ENCODE peak calls at places on chromosomes 5 and 9, in ten cellular contexts. One of them, this sample, is unnamed.

GRCh38 chr5:34657550-34657921 is 1.4 kb downstream of the RAI14 start:
- DNase-seq in astrocyte: peak; percentile 48
- DNase-seq in HL-60: no peak
- DNase-seq in right lobe of liver: no peak
- DNase-seq in testis: peak; percentile 33
- DNase-seq in astrocyte of the cerebellum: no peak
- DNase-seq in endothelial cell: peak; percentile 59
- DNase-seq in K562: no peak
- DNase-seq in sigmoid colon: peak; percentile 68
- DNase-seq in fibroblast of lung: peak; percentile 54
- DNase-seq in this sample: peak; percentile 22

GRCh38 chr5:132483661-132484385 is 6.8 kb downstream of the IRF1 start:
- DNase-seq in astrocyte: no peak
- DNase-seq in HL-60: no peak
- DNase-seq in right lobe of liver: peak; percentile 40
- DNase-seq in testis: no peak
- DNase-seq in astrocyte of the cerebellum: no peak
- DNase-seq in endothelial cell: no peak
- DNase-seq in K562: no peak
- DNase-seq in sigmoid colon: peak; percentile 57
- DNase-seq in fibroblast of lung: no peak
- DNase-seq in this sample: no peak

GRCh38 chr9:107279084-107279483 is 4.0 kb upstream of the RAD23B start:
- DNase-seq in astrocyte: no peak
- DNase-seq in HL-60: peak; percentile 48
- DNase-seq in right lobe of liver: no peak
- DNase-seq in testis: no peak
- DNase-seq in astrocyte of the cerebellum: no peak
- DNase-seq in endothelial cell: no peak
- DNase-seq in K562: no peak
- DNase-seq in sigmoid colon: no peak
- DNase-seq in fibroblast of lung: no peak
- DNase-seq in this sample: no peak

GRCh38 chr5:125559296-125559695 is 812.9 kb upstream of the ZNF608 start:
- DNase-seq in astrocyte: peak; percentile 100
- DNase-seq in HL-60: no peak
- DNase-seq in right lobe of liver: no peak
- DNase-seq in testis: no peak
- DNase-seq in astrocyte of the cerebellum: peak; percentile 87
- DNase-seq in endothelial cell: no peak
- DNase-seq in K562: no peak
- DNase-seq in sigmoid colon: no peak
- DNase-seq in fibroblast of lung: peak; percentile 98
- DNase-seq in this sample: no peak

GRCh38 chr5:11172484-11172883 is 411.4 kb upstream of the DAP start:
- DNase-seq in astrocyte: no peak
- DNase-seq in HL-60: no peak
- DNase-seq in right lobe of liver: no peak
- DNase-seq in testis: no peak
- DNase-seq in astrocyte of the cerebellum: no peak
- DNase-seq in endothelial cell: no peak
- DNase-seq in K562: no peak
- DNase-seq in sigmoid colon: no peak
- DNase-seq in fibroblast of lung: no peak
- DNase-seq in this sample: no peak

GRCh38 chr5:124952079-124952478 is 205.6 kb upstream of the ZNF608 start:
- DNase-seq in astrocyte: no peak
- DNase-seq in HL-60: no peak
- DNase-seq in right lobe of liver: no peak
- DNase-seq in testis: no peak
- DNase-seq in astrocyte of the cerebellum: no peak
- DNase-seq in endothelial cell: no peak
- DNase-seq in K562: no peak
- DNase-seq in sigmoid colon: no peak
- DNase-seq in fibroblast of lung: peak; percentile 41
- DNase-seq in this sample: no peak

GRCh38 chr5:163309850-163310365 is 127.5 kb upstream of the CCNG1 start:
- DNase-seq in astrocyte: no peak
- DNase-seq in HL-60: peak; percentile 49
- DNase-seq in right lobe of liver: no peak
- DNase-seq in testis: no peak
- DNase-seq in astrocyte of the cerebellum: no peak
- DNase-seq in endothelial cell: no peak
- DNase-seq in K562: no peak
- DNase-seq in sigmoid colon: no peak
- DNase-seq in fibroblast of lung: no peak
- DNase-seq in this sample: no peak

GRCh38 chr5:139068494-139069152 is 129.5 kb downstream of the SIL1 start:
- DNase-seq in astrocyte: no peak
- DNase-seq in HL-60: no peak
- DNase-seq in right lobe of liver: no peak
- DNase-seq in testis: no peak
- DNase-seq in astrocyte of the cerebellum: no peak
- DNase-seq in endothelial cell: no peak
- DNase-seq in K562: no peak
- DNase-seq in sigmoid colon: no peak
- DNase-seq in fibroblast of lung: no peak
- DNase-seq in this sample: no peak

GRCh38 chr9:135474915-135475314 is 4.7 kb upstream of the PPP1R26 start:
- DNase-seq in astrocyte: no peak
- DNase-seq in HL-60: no peak
- DNase-seq in right lobe of liver: no peak
- DNase-seq in testis: peak; percentile 43
- DNase-seq in astrocyte of the cerebellum: no peak
- DNase-seq in endothelial cell: peak; percentile 67
- DNase-seq in K562: peak; percentile 72
- DNase-seq in sigmoid colon: no peak
- DNase-seq in fibroblast of lung: peak; percentile 4
- DNase-seq in this sample: peak; percentile 65

GRCh38 chr5:73215891-73216610 is 43.1 kb downstream of the TMEM174 start:
- DNase-seq in astrocyte: peak; percentile 70
- DNase-seq in HL-60: peak; percentile 33
- DNase-seq in right lobe of liver: peak; percentile 81
- DNase-seq in testis: peak; percentile 83
- DNase-seq in astrocyte of the cerebellum: no peak
- DNase-seq in endothelial cell: peak; percentile 84
- DNase-seq in K562: peak; percentile 85
- DNase-seq in sigmoid colon: peak; percentile 83
- DNase-seq in fibroblast of lung: peak; percentile 77
- DNase-seq in this sample: peak; percentile 82

GRCh38 chr5:77319140-77319539 is 108.7 kb downstream of the PDE8B start:
- DNase-seq in astrocyte: no peak
- DNase-seq in HL-60: no peak
- DNase-seq in right lobe of liver: no peak
- DNase-seq in testis: no peak
- DNase-seq in astrocyte of the cerebellum: no peak
- DNase-seq in endothelial cell: no peak
- DNase-seq in K562: no peak
- DNase-seq in sigmoid colon: no peak
- DNase-seq in fibroblast of lung: peak; percentile 5
- DNase-seq in this sample: no peak

GRCh38 chr5:116442095-116442534 is 132.5 kb downstream of the SEMA6A start:
- DNase-seq in astrocyte: peak; percentile 58
- DNase-seq in HL-60: no peak
- DNase-seq in right lobe of liver: peak; percentile 82
- DNase-seq in testis: no peak
- DNase-seq in astrocyte of the cerebellum: peak; percentile 48
- DNase-seq in endothelial cell: no peak
- DNase-seq in K562: no peak
- DNase-seq in sigmoid colon: no peak
- DNase-seq in fibroblast of lung: peak; percentile 37
- DNase-seq in this sample: no peak

GRCh38 chr9:76044420-76044819 is 153.9 kb downstream of the PCSK5 start:
- DNase-seq in astrocyte: peak; percentile 74
- DNase-seq in HL-60: no peak
- DNase-seq in right lobe of liver: no peak
- DNase-seq in testis: no peak
- DNase-seq in astrocyte of the cerebellum: peak; percentile 2
- DNase-seq in endothelial cell: no peak
- DNase-seq in K562: no peak
- DNase-seq in sigmoid colon: no peak
- DNase-seq in fibroblast of lung: peak; percentile 30
- DNase-seq in this sample: no peak

GRCh38 chr5:130724658-130725057 is 440.4 kb downstream of the HINT1 start:
- DNase-seq in astrocyte: no peak
- DNase-seq in HL-60: no peak
- DNase-seq in right lobe of liver: no peak
- DNase-seq in testis: no peak
- DNase-seq in astrocyte of the cerebellum: no peak
- DNase-seq in endothelial cell: no peak
- DNase-seq in K562: no peak
- DNase-seq in sigmoid colon: no peak
- DNase-seq in fibroblast of lung: no peak
- DNase-seq in this sample: no peak
- TF ChIP-seq CTCF in astrocyte: no peak
- TF ChIP-seq CTCF in HL-60: no peak
- TF ChIP-seq CTCF in right lobe of liver: no peak
- TF ChIP-seq CTCF in testis: no peak
- TF ChIP-seq CTCF in astrocyte of the cerebellum: no peak
- TF ChIP-seq CTCF in endothelial cell: no peak
- TF ChIP-seq CTCF in K562: no peak
- TF ChIP-seq CTCF in sigmoid colon: no peak
- TF ChIP-seq CTCF in fibroblast of lung: no peak
- TF ChIP-seq CTCF in this sample: no peak

GRCh38 chr9:124840300-124840833 is 12.9 kb upstream of the WDR38 start:
- DNase-seq in astrocyte: no peak
- DNase-seq in HL-60: no peak
- DNase-seq in right lobe of liver: no peak
- DNase-seq in testis: peak; percentile 72
- DNase-seq in astrocyte of the cerebellum: no peak
- DNase-seq in endothelial cell: peak; percentile 47
- DNase-seq in K562: peak; percentile 61
- DNase-seq in sigmoid colon: no peak
- DNase-seq in fibroblast of lung: no peak
- DNase-seq in this sample: no peak
- TF ChIP-seq CTCF in astrocyte: peak; percentile 36
- TF ChIP-seq CTCF in HL-60: no peak
- TF ChIP-seq CTCF in right lobe of liver: no peak
- TF ChIP-seq CTCF in testis: peak; percentile 35
- TF ChIP-seq CTCF in astrocyte of the cerebellum: peak; percentile 41
- TF ChIP-seq CTCF in endothelial cell: peak; percentile 51
- TF ChIP-seq CTCF in K562: peak; percentile 77
- TF ChIP-seq CTCF in sigmoid colon: no peak
- TF ChIP-seq CTCF in fibroblast of lung: no peak
- TF ChIP-seq CTCF in this sample: peak; percentile 50

GRCh38 chr5:5885782-5886181 is 463.3 kb downstream of the ICE1 start:
- DNase-seq in astrocyte: no peak
- DNase-seq in HL-60: no peak
- DNase-seq in right lobe of liver: no peak
- DNase-seq in testis: no peak
- DNase-seq in astrocyte of the cerebellum: no peak
- DNase-seq in endothelial cell: no peak
- DNase-seq in K562: no peak
- DNase-seq in sigmoid colon: no peak
- DNase-seq in fibroblast of lung: no peak
- DNase-seq in this sample: no peak

GRCh38 chr5:5886353-5886752 is 463.9 kb downstream of the ICE1 start:
- DNase-seq in astrocyte: no peak
- DNase-seq in HL-60: no peak
- DNase-seq in right lobe of liver: no peak
- DNase-seq in testis: no peak
- DNase-seq in astrocyte of the cerebellum: no peak
- DNase-seq in endothelial cell: no peak
- DNase-seq in K562: no peak
- DNase-seq in sigmoid colon: no peak
- DNase-seq in fibroblast of lung: no peak
- DNase-seq in this sample: no peak

GRCh38 chr5:5884593-5884992 is 462.1 kb downstream of the ICE1 start:
- DNase-seq in astrocyte: no peak
- DNase-seq in HL-60: no peak
- DNase-seq in right lobe of liver: no peak
- DNase-seq in testis: no peak
- DNase-seq in astrocyte of the cerebellum: no peak
- DNase-seq in endothelial cell: no peak
- DNase-seq in K562: no peak
- DNase-seq in sigmoid colon: no peak
- DNase-seq in fibroblast of lung: no peak
- DNase-seq in this sample: no peak

GRCh38 chr5:5887818-5888217 is 465.3 kb downstream of the ICE1 start:
- DNase-seq in astrocyte: no peak
- DNase-seq in HL-60: no peak
- DNase-seq in right lobe of liver: no peak
- DNase-seq in testis: no peak
- DNase-seq in astrocyte of the cerebellum: no peak
- DNase-seq in endothelial cell: no peak
- DNase-seq in K562: no peak
- DNase-seq in sigmoid colon: no peak
- DNase-seq in fibroblast of lung: no peak
- DNase-seq in this sample: no peak

DNA sequence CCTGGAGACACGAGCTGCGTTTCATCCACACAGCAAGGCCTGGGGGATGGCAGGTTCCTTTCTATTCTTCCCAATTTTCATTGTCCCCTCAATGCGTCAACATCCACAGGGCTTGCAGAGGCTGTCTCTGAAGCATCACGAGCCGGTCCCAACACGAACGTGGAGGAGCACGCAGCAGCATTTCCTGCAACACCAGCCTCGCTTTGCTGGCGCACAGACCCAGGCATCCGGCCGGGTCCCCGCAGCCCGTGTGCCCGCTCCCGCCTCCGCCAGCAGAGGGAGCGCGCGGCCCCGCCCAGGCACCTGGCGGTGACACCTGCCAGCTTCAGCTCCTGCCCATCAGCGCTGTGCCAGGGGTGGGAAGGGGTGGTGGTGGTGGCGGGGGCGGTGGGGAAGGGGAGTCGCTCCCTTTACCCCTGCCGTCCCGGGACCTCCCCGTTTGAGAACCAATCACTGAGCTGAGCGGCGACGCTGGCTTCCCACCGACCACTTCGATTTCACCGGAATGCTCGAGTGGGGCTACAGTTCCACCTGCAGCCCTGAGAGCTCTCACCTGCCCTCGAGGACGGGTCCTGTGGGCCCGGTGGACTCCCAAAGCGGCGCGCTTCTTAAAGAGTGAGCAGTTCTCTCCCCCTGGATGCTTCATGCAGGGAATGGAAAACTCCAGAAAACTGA is 464.5 kb downstream of the ICE1 start:
- DNase-seq in astrocyte: no peak
- DNase-seq in HL-60: no peak
- DNase-seq in right lobe of liver: peak; percentile 64
- DNase-seq in testis: peak; percentile 20
- DNase-seq in astrocyte of the cerebellum: no peak
- DNase-seq in endothelial cell: peak; percentile 76
- DNase-seq in K562: peak; percentile 69
- DNase-seq in sigmoid colon: no peak
- DNase-seq in fibroblast of lung: no peak
- DNase-seq in this sample: peak; percentile 14
- TF ChIP-seq CTCF in astrocyte: no peak
- TF ChIP-seq CTCF in HL-60: peak; percentile 25
- TF ChIP-seq CTCF in right lobe of liver: peak; percentile 50
- TF ChIP-seq CTCF in testis: peak; percentile 43
- TF ChIP-seq CTCF in astrocyte of the cerebellum: peak; percentile 2
- TF ChIP-seq CTCF in endothelial cell: peak; percentile 77
- TF ChIP-seq CTCF in K562: peak; percentile 60
- TF ChIP-seq CTCF in sigmoid colon: no peak
- TF ChIP-seq CTCF in fibroblast of lung: no peak
- TF ChIP-seq CTCF in this sample: peak; percentile 73

DNA sequence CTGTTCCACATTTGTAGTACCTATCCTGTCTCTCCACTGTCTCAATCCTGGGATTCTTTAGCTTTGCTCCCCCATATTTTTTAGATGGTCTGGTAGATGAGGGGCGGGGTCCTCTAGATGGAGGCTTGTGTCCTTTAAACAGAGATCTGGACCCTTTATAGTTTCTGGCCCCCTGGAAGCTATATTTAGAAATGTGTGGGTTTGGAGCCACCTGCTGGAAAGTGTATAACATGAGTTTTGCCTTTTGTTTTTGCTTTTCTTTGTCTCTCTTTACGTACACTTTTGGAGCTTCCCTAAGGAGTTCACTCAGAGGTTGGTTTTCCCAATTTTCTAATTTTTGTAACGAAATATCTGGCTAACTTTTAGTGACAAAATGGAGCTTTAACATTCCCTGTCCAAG is 110.7 kb downstream of the CFAP95 start:
- DNase-seq in astrocyte: no peak
- DNase-seq in HL-60: no peak
- DNase-seq in right lobe of liver: no peak
- DNase-seq in testis: no peak
- DNase-seq in astrocyte of the cerebellum: no peak
- DNase-seq in endothelial cell: no peak
- DNase-seq in K562: no peak
- DNase-seq in sigmoid colon: no peak
- DNase-seq in fibroblast of lung: no peak
- DNase-seq in this sample: peak; percentile 22
- TF ChIP-seq CTCF in astrocyte: peak; percentile 47
- TF ChIP-seq CTCF in HL-60: no peak
- TF ChIP-seq CTCF in right lobe of liver: peak; percentile 31
- TF ChIP-seq CTCF in testis: no peak
- TF ChIP-seq CTCF in astrocyte of the cerebellum: peak; percentile 45
- TF ChIP-seq CTCF in endothelial cell: no peak
- TF ChIP-seq CTCF in K562: peak; percentile 36
- TF ChIP-seq CTCF in sigmoid colon: no peak
- TF ChIP-seq CTCF in fibroblast of lung: peak; percentile 17
- TF ChIP-seq CTCF in this sample: peak; percentile 50